ENCODE peak calls at places on chromosomes 16 and 17, in eight cellular contexts. J is CD4-positive, CD25-positive, alpha-beta regulatory T cell; C is PC-3; Y is K562; M is SK-N-SH; P is H9; L is IMR-90; S is body of pancreas. N is an unnamed sample.

GRCh38 chr16:69406780-69407331 is 17.6 kb upstream of the CYB5B start:
- DNase-seq in J (no peak), C (no peak), Y (peak; percentile 67), M (no peak), P (peak; percentile 41), L (no peak), S (no peak), N (no peak)

GRCh38 chr17:43562679-43563146 is 16.6 kb upstream of the ETV4 start:
- DNase-seq in J (no peak), C (no peak), Y (no peak), M (no peak), P (no peak), L (no peak), S (no peak), N (peak; percentile 80)

GRCh38 chr17:60888812-60889709 is 211.4 kb downstream of the BCAS3 start:
- DNase-seq in J (no peak), C (peak; percentile 62), Y (no peak), M (no peak), P (no peak), L (peak; percentile 35), S (no peak), N (no peak)

GRCh38 chr16:81928975-81929374 is 82.3 kb downstream of the SDR42E1 start:
- DNase-seq in J (no peak), C (no peak), Y (peak; percentile 70), M (no peak), P (no peak), L (no peak), S (no peak), N (no peak)

GRCh38 chr16:84299734-84300440 is 5.2 kb downstream of the WFDC1 start:
- DNase-seq in J (no peak), C (no peak), Y (no peak), M (no peak), P (peak; percentile 60), L (no peak), S (no peak), N (peak; percentile 78)

GRCh38 chr17:82065193-82065637 is 389 bp downstream of the DUS1L start:
- DNase-seq in J (no peak), C (no peak), Y (no peak), M (no peak), P (no peak), L (peak; percentile 24), S (no peak), N (no peak)

GRCh38 chr16:56338566-56339318 is 86.6 kb downstream of the AMFR start:
- DNase-seq in J (no peak), C (no peak), Y (no peak), M (no peak), P (no peak), L (no peak), S (no peak), N (no peak)

GRCh38 chr16:47716571-47716970 is 255.4 kb downstream of the PHKB start:
- DNase-seq in J (no peak), C (no peak), Y (no peak), M (no peak), P (no peak), L (no peak), S (no peak), N (no peak)

GRCh38 chr17:44000141-44000860 is 4.1 kb upstream of the NAGS start:
- DNase-seq in J (no peak), C (no peak), Y (peak; percentile 52), M (peak; percentile 34), P (no peak), L (no peak), S (no peak), N (no peak)

GRCh38 chr17:79925242-79925957 is 86.2 kb upstream of the CBX4 start:
- DNase-seq in J (no peak), C (peak; percentile 88), Y (no peak), M (no peak), P (no peak), L (peak; percentile 25), S (peak; percentile 80), N (peak; percentile 78)

GRCh38 chr16:89575247-89576172 is at the start of gene CPNE7:
- DNase-seq in J (no peak), C (no peak), Y (peak; percentile 58), M (peak; percentile 55), P (no peak), L (no peak), S (no peak), N (peak; percentile 73)

GRCh38 chr17:82603981-82604448 is 44.2 kb downstream of the WDR45B start:
- DNase-seq in J (peak; percentile 59), C (no peak), Y (peak; percentile 33), M (peak; percentile 37), P (no peak), L (peak; percentile 38), S (peak; percentile 76), N (no peak)

GRCh38 chr17:81003711-81004335 is 12.2 kb downstream of the CHMP6 start:
- DNase-seq in J (no peak), C (no peak), Y (no peak), M (peak; percentile 80), P (no peak), L (no peak), S (no peak), N (no peak)

GRCh38 chr17:28811594-28812135 is 30.9 kb downstream of the FAM222B start:
- DNase-seq in J (peak; percentile 31), C (peak; percentile 7), Y (peak; percentile 67), M (peak; percentile 15), P (no peak), L (peak; percentile 21), S (peak; percentile 5), N (peak; percentile 71)

GRCh38 chr17:41140360-41141132 is at the start of gene KRTAP4-6:
- DNase-seq in J (no peak), C (peak; percentile 86), Y (no peak), M (no peak), P (no peak), L (peak; percentile 86), S (no peak), N (no peak)

DNA sequence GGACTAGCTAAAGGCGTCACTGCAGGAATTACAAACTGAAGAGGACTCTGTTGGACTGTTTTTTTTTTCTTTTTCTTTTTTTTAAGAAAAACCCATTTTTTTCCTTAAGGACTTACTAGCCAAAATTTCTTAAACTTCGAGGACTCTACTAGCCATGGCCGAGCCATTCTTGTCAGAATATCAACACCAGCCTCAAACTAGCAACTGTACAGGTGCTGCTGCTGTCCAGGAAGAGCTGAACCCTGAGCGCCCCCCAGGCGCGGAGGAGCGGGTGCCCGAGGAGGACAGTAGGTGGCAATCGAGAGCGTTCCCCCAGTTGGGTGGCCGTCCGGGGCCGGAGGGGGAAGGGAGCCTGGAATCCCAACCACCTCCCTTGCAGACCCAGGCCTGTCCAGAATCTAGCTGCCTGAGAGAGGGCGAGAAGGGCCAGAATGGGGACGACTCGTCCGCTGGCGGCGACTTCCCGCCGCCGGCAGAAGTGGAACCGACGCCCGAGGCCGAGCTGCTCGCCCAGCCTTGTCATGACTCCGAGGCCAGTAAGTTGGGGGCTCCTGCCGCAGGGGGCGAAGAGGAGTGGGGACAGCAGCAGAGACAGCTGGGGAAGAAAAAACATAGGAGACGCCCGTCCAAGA is 878 bp downstream of the HEXIM1 start:
- DNase-seq in J (peak; percentile 76), C (peak; percentile 91), Y (peak; percentile 93), M (peak; percentile 89), P (peak; percentile 92), L (peak; percentile 78), S (peak; percentile 86), N (peak; percentile 97)
- H3K27ac ChIP-seq in J (peak overlapping the region; percentile 99), C (peak overlapping the region; percentile 3), Y (peak overlapping the region; percentile 86), M (peak overlapping the region; percentile 94), P (no peak overlapping the region), L (peak overlapping the region; percentile 94), S (peak overlapping the region; percentile 99), N (peak overlapping the region; percentile 98)

DNA sequence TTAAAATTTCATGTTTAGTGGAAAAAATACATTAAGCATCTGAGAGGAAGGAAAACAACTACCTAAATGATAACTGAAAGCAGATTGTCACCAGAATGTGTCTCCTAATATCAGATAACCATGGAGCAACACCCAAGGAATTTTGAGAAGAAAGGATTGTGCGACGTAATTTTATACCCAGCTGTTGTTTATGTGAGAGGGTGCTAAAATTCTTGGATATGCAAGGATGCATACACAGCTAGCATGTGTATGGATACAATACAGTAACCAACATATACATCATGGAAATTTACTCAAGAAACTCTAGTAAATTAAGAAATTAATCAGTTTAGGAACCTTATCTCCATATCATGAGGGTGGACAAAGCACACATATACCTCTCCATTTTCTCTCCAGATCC is 290.9 kb downstream of the HS3ST3A1 start:
- DNase-seq in J (no peak), C (no peak), Y (no peak), M (no peak), P (no peak), L (no peak), S (no peak), N (no peak)
- H3K4me1 ChIP-seq in J (no peaks in the 10 kb centered on the region), C (no peaks in the 10 kb centered on the region), Y (no peaks in the 10 kb centered on the region), M (no peaks in the 10 kb centered on the region), P (peaks cover 3% of the 10 kb centered on the region), L (peaks cover 4% of the 10 kb centered on the region), S (no peaks in the 10 kb centered on the region), N (no peaks in the 10 kb centered on the region)

DNA sequence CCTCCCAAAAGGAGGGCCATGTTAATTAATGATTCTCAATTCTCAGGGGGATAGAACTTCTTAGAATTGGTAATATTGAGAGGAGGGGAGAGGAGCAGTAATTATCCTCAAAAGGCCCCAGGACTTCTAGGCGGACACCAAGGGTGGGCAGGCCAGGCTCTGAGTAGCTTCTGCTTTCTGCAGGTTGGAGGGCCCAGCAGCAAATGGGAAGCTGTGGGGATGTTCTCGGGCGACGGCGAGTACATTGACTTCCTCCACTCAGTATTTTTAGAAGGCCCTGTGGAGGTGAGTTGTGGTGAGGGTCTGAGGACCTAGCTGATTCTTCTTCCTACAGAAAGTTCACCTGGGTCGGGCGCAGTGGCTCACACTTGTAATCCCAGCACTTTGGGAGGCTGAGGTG is 57.5 kb downstream of the DNAH2 start:
- DNase-seq in J (no peak), C (no peak), Y (no peak), M (no peak), P (no peak), L (no peak), S (peak; percentile 3), N (no peak)
- H3K27ac ChIP-seq in J (no peak overlapping the region), C (no peak overlapping the region), Y (no peak overlapping the region), M (no peak overlapping the region), P (no peak overlapping the region), L (no peak overlapping the region), S (no peak overlapping the region), N (no peak overlapping the region)

GRCh38 chr17:5580367-5580766 is 3.9 kb downstream of the NLRP1 start:
- DNase-seq in J (no peak), C (peak; percentile 7), Y (no peak), M (no peak), P (no peak), L (peak; percentile 35), S (no peak), N (no peak)

GRCh38 chr17:5582177-5582885 is 2.0 kb downstream of the NLRP1 start:
- DNase-seq in J (no peak), C (no peak), Y (no peak), M (no peak), P (no peak), L (no peak), S (no peak), N (peak; percentile 43)

GRCh38 chr17:5580974-5581373 is 3.3 kb downstream of the NLRP1 start:
- DNase-seq in J (no peak), C (peak; percentile 37), Y (no peak), M (no peak), P (no peak), L (no peak), S (no peak), N (no peak)

GRCh38 chr17:5583426-5584382 is 605 bp downstream of the NLRP1 start:
- DNase-seq in J (no peak), C (no peak), Y (no peak), M (no peak), P (no peak), L (peak; percentile 15), S (peak; percentile 9), N (peak; percentile 46)

GRCh38 chr17:5581655-5582054 is 2.7 kb downstream of the NLRP1 start:
- DNase-seq in J (no peak), C (no peak), Y (no peak), M (no peak), P (no peak), L (no peak), S (no peak), N (no peak)
- H3K4me1 ChIP-seq in J (peaks cover 49% of the 10 kb centered on the region), C (peaks cover 39% of the 10 kb centered on the region), Y (no peaks in the 10 kb centered on the region), M (peaks cover 20% of the 10 kb centered on the region), P (no peaks in the 10 kb centered on the region), L (peaks cover 20% of the 10 kb centered on the region), S (no peaks in the 10 kb centered on the region), N (no peaks in the 10 kb centered on the region)